ENCODE peak calls at places on chromosomes 16 and 17, in nine cellular contexts. P is hepatocyte; U is lung; Q is breast epithelium; G is ovary; V is heart left ventricle; H is effector memory CD4-positive, alpha-beta T cell; A is neuronal stem cell; B is prostate gland. E is an unnamed sample. For H3K27me3 and H3K4me1, the result is how much of the 10 kb centered on the place peaks cover.

GRCh38 chr16:81456523-81457325 is 12.1 kb downstream of the CMIP start:
- DNase-seq in B (no peak), Q (no peak), G (no peak), P (peak), A (no peak), V (no peak), H (no peak), U (no peak), E (no peak)

GRCh38 chr16:84816023-84816422 is 3.8 kb upstream of the CRISPLD2 start:
- DNase-seq in A (no peak), U (no peak), H (no peak), P (no peak), V (no peak), Q (no peak), G (no peak), B (no peak), E (no peak)

GRCh38 chr17:74037320-74037719 is 166.2 kb upstream of the RPL38 start:
- DNase-seq in H (no peak), Q (no peak), A (no peak), U (no peak), B (peak), P (peak), V (no peak), G (no peak), E (no peak)

GRCh38 chr16:15949210-15950166 is at the start of gene ABCC1:
- DNase-seq in B (peak), A (peak), H (peak), G (peak), P (peak), Q (no peak), U (no peak), V (peak), E (peak)

GRCh38 chr16:56798955-56799354 is 66.1 kb upstream of the SLC12A3 start:
- DNase-seq in G (no peak), P (no peak), H (no peak), U (no peak), B (no peak), V (no peak), A (no peak), Q (no peak), E (no peak)

GRCh38 chr16:11409398-11409797 is 64.1 kb downstream of the RMI2 start:
- DNase-seq in V (no peak), B (no peak), Q (no peak), G (no peak), U (no peak), A (no peak), H (no peak), P (no peak), E (no peak)

GRCh38 chr17:80365983-80366382 is 49.0 kb upstream of the ENDOV start:
- DNase-seq in V (no peak), B (no peak), U (no peak), P (no peak), G (peak), Q (peak), A (no peak), H (no peak), E (no peak)

GRCh38 chr17:59561042-59561441 is 4.4 kb upstream of the DHX40 start:
- DNase-seq in V (no peak), U (no peak), G (no peak), B (no peak), Q (no peak), A (no peak), H (no peak), P (peak), E (peak)

GRCh38 chr17:343211-343610 is 9.4 kb downstream of the RPH3AL start:
- DNase-seq in Q (peak), V (peak), U (no peak), P (no peak), H (no peak), B (no peak), A (no peak), G (peak), E (no peak)

GRCh38 chr17:38341035-38341721 is 2.6 kb downstream of the GPR179 start:
- DNase-seq in U (no peak), A (no peak), G (peak), P (peak), Q (no peak), H (no peak), B (peak), V (peak), E (peak)

GRCh38 chr17:50981279-50981678 is 115.1 kb upstream of the TOB1 start:
- DNase-seq in B (no peak), P (no peak), H (no peak), U (no peak), V (no peak), Q (no peak), A (no peak), G (no peak), E (no peak)

GRCh38 chr17:63786961-63787711 is 13.2 kb downstream of the DDX42 start:
- DNase-seq in U (no peak), B (no peak), A (no peak), G (no peak), Q (no peak), V (no peak), P (no peak), H (no peak), E (no peak)

GRCh38 chr17:76281573-76282371 is 16.6 kb downstream of the UBALD2 start:
- DNase-seq in U (no peak), B (peak), Q (no peak), P (no peak), G (no peak), H (no peak), A (no peak), V (no peak), E (no peak)

GRCh38 chr16:27286446-27286845 is 17.9 kb upstream of the NSMCE1 start:
- DNase-seq in G (no peak), A (no peak), U (no peak), Q (no peak), H (no peak), P (no peak), V (peak), B (no peak), E (no peak)

GRCh38 chr17:80786887-80787286 is 204.8 kb upstream of the CHMP6 start:
- DNase-seq in H (no peak), V (no peak), Q (no peak), G (no peak), U (no peak), A (no peak), P (no peak), B (no peak), E (no peak)

GRCh38 chr17:56710986-56711385 is 117.5 kb downstream of the NOG start:
- DNase-seq in U (no peak), H (no peak), V (no peak), A (no peak), G (no peak), P (no peak), Q (no peak), B (no peak), E (no peak)

GRCh38 chr17:67164298-67164697 is 80.7 kb downstream of the HELZ start:
- DNase-seq in A (no peak), G (no peak), P (no peak), U (no peak), H (no peak), B (no peak), V (no peak), Q (no peak), E (no peak)

GRCh38 chr17:81037783-81038733 is 3.1 kb downstream of the BAIAP2 start:
- DNase-seq in Q (no peak), A (no peak), V (peak), G (peak), B (no peak), P (no peak), U (peak), H (no peak), E (no peak)

GRCh38 chr16:24010440-24011089 is 174.8 kb downstream of the PRKCB start:
- DNase-seq in U (peak), V (peak), P (peak), G (peak), Q (no peak), A (peak), H (peak), B (peak), E (peak)

GRCh38 chr17:3744032-3744431 is 20.3 kb downstream of the HASPIN start:
- DNase-seq in B (no peak), V (no peak), H (no peak), U (no peak), G (no peak), P (no peak), A (no peak), Q (no peak), E (no peak)

GRCh38 chr17:1399366-1399678 is 700 bp downstream of the YWHAE start:
- DNase-seq in P (peak), B (no peak), U (no peak), G (no peak), Q (peak), V (peak), H (no peak), A (no peak), E (no peak)

GRCh38 chr17:49015179-49015923 is 18.2 kb downstream of the IGF2BP1 start:
- DNase-seq in G (no peak), Q (no peak), P (no peak), A (no peak), B (no peak), H (no peak), U (no peak), V (no peak), E (no peak)

GRCh38 chr16:4624827-4625616 is 396 bp downstream of the MGRN1 start:
- DNase-seq in U (peak), A (peak), P (peak), V (peak), Q (no peak), H (peak), G (peak), B (no peak), E (peak)

GRCh38 chr17:42531455-42532354 is 4.3 kb upstream of the NAGLU start:
- DNase-seq in U (peak), B (no peak), G (peak), Q (no peak), V (peak), H (peak), P (peak), A (no peak), E (peak)

GRCh38 chr16:12502671-12503070 is 301.0 kb downstream of the CPPED1 start:
- DNase-seq in H (no peak), A (no peak), G (no peak), U (no peak), V (no peak), Q (no peak), P (no peak), B (no peak), E (no peak)

GRCh38 chr17:44214230-44214494 is 5.3 kb downstream of the UBTF start:
- DNase-seq in U (no peak), B (no peak), Q (no peak), V (no peak), G (no peak), H (no peak), A (no peak), P (no peak), E (no peak)

GRCh38 chr17:29155235-29155965 is 24.8 kb downstream of the MYO18A start:
- DNase-seq in Q (no peak), G (no peak), U (no peak), H (no peak), P (peak), V (peak), A (no peak), B (no peak), E (no peak)

GRCh38 chr16:82071421-82071820 is 36.4 kb downstream of the HSD17B2 start:
- DNase-seq in U (no peak), B (no peak), A (no peak), H (no peak), V (no peak), G (no peak), P (no peak), Q (no peak), E (no peak)

GRCh38 chr17:38747385-38748328 is 479 bp downstream of the PCGF2 start:
- DNase-seq in P (peak), Q (no peak), V (peak), U (no peak), G (peak), A (peak), B (peak), H (no peak), E (peak)

GRCh38 chr17:64384253-64385186 is 6.1 kb downstream of the PECAM1 start:
- DNase-seq in H (no peak), G (no peak), P (no peak), U (no peak), V (no peak), A (no peak), Q (no peak), B (no peak), E (no peak)

GRCh38 chr17:43661699-43662431 is at the start of gene MEOX1:
- DNase-seq in A (no peak), U (no peak), B (no peak), G (no peak), P (no peak), V (peak), Q (no peak), H (no peak), E (peak)

GRCh38 chr17:47883589-47884426 is 12.2 kb upstream of the SP2 start:
- DNase-seq in A (no peak), B (peak), P (peak), G (peak), U (no peak), Q (peak), H (no peak), V (no peak), E (no peak)

GRCh38 chr17:33292981-33293867 is at the start of gene ASIC2:
- DNase-seq in H (no peak), P (peak), A (peak), G (peak), B (no peak), V (no peak), Q (no peak), U (no peak), E (no peak)

GRCh38 chr16:70298988-70299938 is at the start of gene DDX19B:
- DNase-seq in B (peak), H (peak), Q (peak), V (peak), U (peak), P (peak), A (no peak), G (peak), E (no peak)

GRCh38 chr17:76384222-76384986 is at the start of gene SPHK1:
- DNase-seq in B (peak), A (peak), P (peak), V (peak), H (peak), G (peak), U (peak), Q (no peak), E (peak)

GRCh38 chr16:10906914-10907756 is 30.1 kb downstream of the CIITA start:
- DNase-seq in P (no peak), U (peak), B (no peak), A (no peak), V (peak), G (no peak), Q (no peak), H (no peak), E (no peak)

GRCh38 chr16:56669005-56669839 is at the start of gene MT1H:
- DNase-seq in Q (no peak), U (no peak), B (no peak), H (no peak), G (no peak), A (no peak), P (no peak), V (no peak), E (no peak)

GRCh38 chr16:79286646-79287423 is 313.7 kb downstream of the MAF start:
- DNase-seq in G (peak), B (peak), A (no peak), U (peak), Q (no peak), V (peak), H (no peak), P (no peak), E (no peak)
- H3K4me3 ChIP-seq in G (peak), B (no peak), A (no peak), U (no peak), Q (peak), V (peak), H (peak), P (no peak), E (no peak)

DNA sequence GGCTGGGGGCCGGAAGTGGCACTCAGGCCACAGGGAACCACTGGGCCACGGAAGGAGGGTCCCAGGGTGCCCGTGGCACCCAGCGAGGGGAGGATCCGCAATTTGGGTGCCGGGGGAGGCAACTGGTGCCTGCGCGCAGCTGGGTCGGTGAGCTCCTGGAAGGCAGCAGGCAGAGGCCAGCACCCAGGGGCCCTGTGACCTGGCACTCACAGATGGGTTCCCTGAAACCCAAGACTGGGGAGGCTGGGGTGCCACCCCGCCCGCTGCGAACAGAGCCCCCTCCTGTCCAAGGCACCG is 663 bp downstream of the SSTR5 start:
- DNase-seq in G (no peak), V (no peak), Q (no peak), A (no peak), B (no peak), U (no peak), H (no peak), P (no peak), E (no peak)
- H3K27me3 ChIP-seq in G (under half), V (under half), Q (under half), A (half or more), B (under half), U (under half), H (under half), P (under half), E (under half)

DNA sequence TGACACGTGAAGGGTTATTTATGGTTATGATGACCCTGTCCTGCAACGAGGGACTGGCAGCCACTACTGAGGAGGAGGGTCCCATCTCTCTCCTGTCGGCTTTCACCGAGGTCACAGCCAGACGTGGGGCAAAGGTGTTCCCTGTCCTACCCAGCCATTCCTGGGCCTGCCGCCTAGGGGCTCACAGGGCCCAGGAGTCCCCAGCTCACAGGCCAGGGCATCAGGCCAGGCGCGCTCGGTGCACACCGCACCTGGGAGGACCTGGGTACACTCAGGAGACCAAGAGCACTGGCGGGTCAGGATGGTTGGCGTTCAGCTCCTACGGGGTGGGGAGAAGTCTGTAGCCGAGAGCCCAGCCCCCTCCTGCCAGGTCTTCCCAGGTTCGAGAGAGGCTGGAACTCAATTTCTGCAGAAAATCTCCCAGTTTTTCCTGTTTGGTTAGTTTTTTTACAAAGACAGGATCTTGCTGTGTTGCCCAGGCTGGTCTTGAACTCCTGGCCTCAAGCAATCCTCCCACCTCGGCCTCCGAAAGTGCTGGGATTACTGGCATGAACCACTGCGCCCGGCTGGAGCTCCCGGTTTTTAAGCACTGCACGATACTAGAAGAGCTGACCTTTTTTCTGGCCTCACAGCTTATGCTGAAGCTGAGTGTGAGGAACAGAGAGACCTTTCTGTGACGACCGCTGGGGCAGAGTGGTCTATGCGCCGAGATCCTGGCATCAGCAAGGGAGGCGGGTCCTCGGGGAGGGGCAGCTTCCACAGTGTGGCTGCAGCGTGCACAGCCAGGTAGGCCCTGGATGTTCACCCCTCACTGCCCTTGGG is 7.7 kb downstream of the CYBC1 start:
- DNase-seq in V (no peak), B (no peak), P (no peak), G (no peak), H (no peak), Q (no peak), A (no peak), U (no peak), E (no peak)
- H3K4me1 ChIP-seq in V (under half), B (under half), P (under half), G (under half), H (under half), Q (under half), A (under half), U (under half), E (under half)

GRCh38 chr17:9456265-9456664 is 119.4 kb downstream of the STX8 start:
- DNase-seq in G (no peak), P (peak), V (peak), A (no peak), B (no peak), H (no peak), U (no peak), Q (no peak), E (no peak)
- H3K4me3 ChIP-seq in G (no peak), P (no peak), V (no peak), A (no peak), B (no peak), H (no peak), U (no peak), Q (no peak), E (no peak)

GRCh38 chr16:51151951-51152663 is 1.0 kb upstream of the SALL1 start:
- DNase-seq in H (no peak), U (no peak), B (no peak), Q (no peak), V (peak), P (peak), G (peak), A (peak), E (peak)
- H3K27me3 ChIP-seq in H (under half), U (under half), B (under half), Q (under half), V (half or more), P (half or more), G (under half), A (under half), E (under half)

GRCh38 chr17:17491031-17491471 is 5.1 kb downstream of the RASD1 start:
- DNase-seq in Q (peak), V (no peak), H (no peak), G (no peak), B (no peak), U (no peak), P (no peak), A (no peak), E (no peak)

GRCh38 chr17:17492562-17492961 is 3.6 kb downstream of the RASD1 start:
- DNase-seq in A (no peak), G (no peak), P (no peak), H (no peak), Q (no peak), U (no peak), B (no peak), V (no peak), E (no peak)

GRCh38 chr17:17493249-17493985 is 2.8 kb downstream of the RASD1 start:
- DNase-seq in G (peak), B (peak), H (no peak), U (no peak), Q (peak), A (no peak), V (peak), P (no peak), E (peak)

GRCh38 chr17:17491546-17491988 is 4.6 kb downstream of the RASD1 start:
- DNase-seq in U (no peak), A (no peak), Q (peak), P (no peak), B (peak), V (no peak), G (no peak), H (no peak), E (no peak)

DNA sequence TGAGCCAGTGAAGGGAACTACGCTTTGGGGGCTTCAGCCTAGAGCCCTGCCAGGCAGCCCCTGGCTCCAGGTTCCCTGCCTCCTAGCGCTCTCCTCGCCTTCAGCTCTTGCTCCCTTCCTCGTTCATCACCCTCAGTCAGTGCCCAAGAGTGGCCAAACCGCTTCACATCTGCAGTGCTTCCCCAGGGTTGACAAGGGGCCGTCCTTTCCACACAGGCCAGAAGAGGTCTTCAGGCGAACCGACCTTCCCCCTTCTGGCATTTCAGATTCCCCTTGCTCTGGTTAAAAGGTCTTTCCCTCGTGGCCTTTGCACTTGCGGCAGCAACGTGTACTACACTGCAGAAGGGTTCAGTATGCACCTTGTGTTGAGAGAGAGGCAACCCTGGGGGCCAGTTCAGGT is 4.1 kb downstream of the RASD1 start:
- DNase-seq in A (no peak), Q (peak), P (no peak), V (no peak), H (no peak), B (no peak), U (no peak), G (no peak), E (no peak)
- H3K4me1 ChIP-seq in A (under half), Q (under half), P (under half), V (under half), H (under half), B (under half), U (under half), G (under half), E (under half)

GRCh38 chr17:8153550-8153956 is 1.3 kb upstream of the PER1 start:
- DNase-seq in U (peak), G (peak), V (peak), B (no peak), P (peak), A (no peak), H (peak), Q (no peak), E (peak)
- H3K4me3 ChIP-seq in U (no peak), G (peak), V (peak), B (peak), P (no peak), A (peak), H (peak), Q (peak), E (no peak)

DNA sequence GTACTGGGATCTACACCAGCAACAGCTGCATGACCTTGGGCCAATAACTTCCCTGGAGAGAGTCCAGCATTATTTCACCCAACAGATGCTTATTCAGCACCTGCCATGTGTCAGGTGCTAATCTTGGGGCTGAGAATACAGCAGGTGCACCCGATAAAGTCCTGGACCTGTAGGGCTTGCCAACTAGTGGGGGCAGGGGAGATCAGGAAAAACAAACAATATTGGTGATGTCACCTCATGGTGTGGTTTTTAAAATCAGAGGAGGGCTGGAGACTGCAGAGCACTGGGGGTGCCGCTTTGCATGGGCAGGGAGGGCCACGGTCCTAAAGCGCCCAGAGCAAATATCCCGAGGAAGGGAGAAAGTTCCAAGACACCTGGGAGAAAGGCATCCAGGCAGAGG is 218.8 kb downstream of the C16orf95 start:
- DNase-seq in P (no peak), H (no peak), U (no peak), V (no peak), A (no peak), G (no peak), B (no peak), Q (no peak), E (no peak)
- H3K27me3 ChIP-seq in P (under half), H (under half), U (under half), V (under half), A (under half), G (under half), B (under half), Q (under half), E (under half)

E was measured in HAP-1.